ENCODE peak calls at places on chromosomes 16 and 17, in five cellular contexts. One of them, this sample, is unnamed.
A peak's percentile ranks its signal among the peaks of the same experiment; 100 is the strongest.

GRCh38 chr17:4696432-4696796 is 7.5 kb downstream of the PELP1 start:
- DNase-seq in stimulated activated CD8-positive, alpha-beta memory T cell treated with anti-CD3 and anti-CD28 coated beads, Interleukin-2, amount 100 ng/mL, for 48 hours: no peak
- DNase-seq in dorsolateral prefrontal cortex: no peak
- DNase-seq in mucosa of gallbladder: no peak
- DNase-seq in activated B cell treated with CpG ODN at 0.5 μM for 24 hours: no peak
- DNase-seq in this sample: no peak

GRCh38 chr17:58328195-58329034 is at the start of gene TSPOAP1:
- DNase-seq in dorsolateral prefrontal cortex: peak; percentile 86
- DNase-seq in activated B cell treated with CpG ODN at 0.5 μM for 24 hours: peak; percentile 62
- DNase-seq in stimulated activated CD8-positive, alpha-beta memory T cell treated with anti-CD3 and anti-CD28 coated beads, Interleukin-2, amount 100 ng/mL, for 48 hours: peak; percentile 81
- DNase-seq in mucosa of gallbladder: no peak
- DNase-seq in this sample: no peak

GRCh38 chr16:54817432-54817831 is 113.2 kb upstream of the IRX5 start:
- DNase-seq in mucosa of gallbladder: no peak
- DNase-seq in dorsolateral prefrontal cortex: no peak
- DNase-seq in stimulated activated CD8-positive, alpha-beta memory T cell treated with anti-CD3 and anti-CD28 coated beads, Interleukin-2, amount 100 ng/mL, for 48 hours: no peak
- DNase-seq in activated B cell treated with CpG ODN at 0.5 μM for 24 hours: no peak
- DNase-seq in this sample: no peak

GRCh38 chr16:66824006-66824405 is 6.8 kb downstream of the NAE1 start:
- DNase-seq in stimulated activated CD8-positive, alpha-beta memory T cell treated with anti-CD3 and anti-CD28 coated beads, Interleukin-2, amount 100 ng/mL, for 48 hours: no peak
- DNase-seq in mucosa of gallbladder: no peak
- DNase-seq in activated B cell treated with CpG ODN at 0.5 μM for 24 hours: no peak
- DNase-seq in dorsolateral prefrontal cortex: no peak
- DNase-seq in this sample: no peak

GRCh38 chr16:76882105-76882504 is 308.9 kb upstream of the MON1B start:
- DNase-seq in activated B cell treated with CpG ODN at 0.5 μM for 24 hours: no peak
- DNase-seq in dorsolateral prefrontal cortex: no peak
- DNase-seq in mucosa of gallbladder: no peak
- DNase-seq in stimulated activated CD8-positive, alpha-beta memory T cell treated with anti-CD3 and anti-CD28 coated beads, Interleukin-2, amount 100 ng/mL, for 48 hours: no peak
- DNase-seq in this sample: no peak

GRCh38 chr16:75758215-75758614 is 31.9 kb upstream of the CPHXL start:
- DNase-seq in stimulated activated CD8-positive, alpha-beta memory T cell treated with anti-CD3 and anti-CD28 coated beads, Interleukin-2, amount 100 ng/mL, for 48 hours: no peak
- DNase-seq in activated B cell treated with CpG ODN at 0.5 μM for 24 hours: no peak
- DNase-seq in dorsolateral prefrontal cortex: no peak
- DNase-seq in mucosa of gallbladder: no peak
- DNase-seq in this sample: no peak

GRCh38 chr16:25747160-25747758 is 55.5 kb downstream of the HS3ST4 start:
- DNase-seq in dorsolateral prefrontal cortex: no peak
- DNase-seq in stimulated activated CD8-positive, alpha-beta memory T cell treated with anti-CD3 and anti-CD28 coated beads, Interleukin-2, amount 100 ng/mL, for 48 hours: no peak
- DNase-seq in mucosa of gallbladder: no peak
- DNase-seq in activated B cell treated with CpG ODN at 0.5 μM for 24 hours: no peak
- DNase-seq in this sample: no peak

GRCh38 chr17:50087246-50087911 is 7.8 kb upstream of the PDK2 start:
- DNase-seq in stimulated activated CD8-positive, alpha-beta memory T cell treated with anti-CD3 and anti-CD28 coated beads, Interleukin-2, amount 100 ng/mL, for 48 hours: peak; percentile 60
- DNase-seq in activated B cell treated with CpG ODN at 0.5 μM for 24 hours: peak; percentile 66
- DNase-seq in mucosa of gallbladder: peak; percentile 65
- DNase-seq in dorsolateral prefrontal cortex: no peak
- DNase-seq in this sample: peak; percentile 66

GRCh38 chr17:35164716-35165115 is 17.1 kb downstream of the UNC45B start:
- DNase-seq in stimulated activated CD8-positive, alpha-beta memory T cell treated with anti-CD3 and anti-CD28 coated beads, Interleukin-2, amount 100 ng/mL, for 48 hours: no peak
- DNase-seq in mucosa of gallbladder: no peak
- DNase-seq in activated B cell treated with CpG ODN at 0.5 μM for 24 hours: no peak
- DNase-seq in dorsolateral prefrontal cortex: no peak
- DNase-seq in this sample: no peak

GRCh38 chr16:81447383-81448101 is 2.9 kb downstream of the CMIP start:
- DNase-seq in stimulated activated CD8-positive, alpha-beta memory T cell treated with anti-CD3 and anti-CD28 coated beads, Interleukin-2, amount 100 ng/mL, for 48 hours: no peak
- DNase-seq in dorsolateral prefrontal cortex: no peak
- DNase-seq in activated B cell treated with CpG ODN at 0.5 μM for 24 hours: no peak
- DNase-seq in mucosa of gallbladder: no peak
- DNase-seq in this sample: peak; percentile 78

This sample was measured in small intestine.